ENCODE peak calls at places on chromosomes 13 and 19, in five cellular contexts. Y is lower leg skin, A is GM20000, M is ovary, F is Peyer's patch. R is an unnamed sample.

GRCh38 chr13:78679329-78679728 is 20.4 kb upstream of the OBI1 start:
- DNase-seq in A (no peak), F (no peak), Y (no peak), M (no peak), R (no peak)

GRCh38 chr19:41431426-41432386 is 4.5 kb upstream of the B3GNT8 start:
- DNase-seq in M (no peak), Y (no peak), F (no peak), A (no peak), R (peak)

GRCh38 chr19:34276614-34277013 is 22.3 kb downstream of the GARRE1 start:
- DNase-seq in F (no peak), M (no peak), Y (no peak), A (no peak), R (no peak)

GRCh38 chr13:112066624-112067004 is 335 bp upstream of the SOX1 start:
- DNase-seq in A (no peak), M (no peak), F (no peak), Y (peak), R (no peak)

GRCh38 chr19:49896863-49897621 is at the start of gene IL4I1:
- DNase-seq in F (peak), A (peak), M (no peak), Y (no peak), R (no peak)

GRCh38 chr13:19910336-19911072 is 47.1 kb upstream of the ZMYM5 start:
- DNase-seq in A (no peak), F (no peak), Y (no peak), M (no peak), R (peak)

GRCh38 chr13:94712812-94713555 is 639 bp upstream of the SOX21 start:
- DNase-seq in F (no peak), A (peak), Y (no peak), M (no peak), R (no peak)

GRCh38 chr13:47521895-47522487 is 479.1 kb downstream of the SUCLA2 start:
- DNase-seq in M (no peak), A (no peak), Y (no peak), F (no peak), R (no peak)

GRCh38 chr13:58855283-58855682 is 1223.7 kb downstream of the PCDH17 start:
- DNase-seq in F (no peak), A (no peak), Y (no peak), M (no peak), R (no peak)

GRCh38 chr19:47323872-47324271 is 8.1 kb upstream of the C5AR2 start:
- DNase-seq in Y (no peak), A (no peak), M (no peak), F (no peak), R (no peak)

GRCh38 chr19:49271080-49271753 is 53.8 kb downstream of the SLC6A16 start:
- DNase-seq in A (no peak), M (no peak), Y (no peak), F (no peak), R (no peak)

GRCh38 chr19:7456964-7457541 is 31.8 kb downstream of the PEX11G start:
- DNase-seq in A (no peak), Y (no peak), M (no peak), F (no peak), R (no peak)

GRCh38 chr19:49338023-49338677 is 2.9 kb downstream of the CD37 start:
- DNase-seq in F (peak), M (peak), Y (no peak), A (peak), R (no peak)

GRCh38 chr13:110616103-110617101 is 1.1 kb downstream of the NAXD start:
- DNase-seq in A (peak), F (peak), M (peak), Y (peak), R (peak)
- TF ChIP-seq CTCF in A (peak), F (no peak), M (no peak), Y (no peak), R (no peak)

GRCh38 chr13:26653842-26654241 is 96.4 kb downstream of the WASF3 start:
- DNase-seq in Y (no peak), F (no peak), M (no peak), A (no peak), R (no peak)

GRCh38 chr13:26658491-26658890 is 101.0 kb downstream of the WASF3 start:
- DNase-seq in Y (no peak), M (no peak), F (no peak), A (no peak), R (no peak)

GRCh38 chr13:26660185-26660584 is 100.4 kb downstream of the GPR12 start:
- DNase-seq in Y (no peak), F (no peak), M (no peak), A (no peak), R (no peak)

GRCh38 chr13:26658972-26659371 is 101.5 kb downstream of the WASF3 start:
- DNase-seq in Y (no peak), A (no peak), F (no peak), M (no peak), R (no peak)

GRCh38 chr13:26656919-26657318 is 99.4 kb downstream of the WASF3 start:
- DNase-seq in M (peak), F (no peak), Y (no peak), A (no peak), R (peak)
- TF ChIP-seq CTCF in M (peak), F (no peak), Y (no peak), A (no peak), R (peak)

GRCh38 chr13:98315902-98316301 is 138.8 kb upstream of the RNF113B start:
- DNase-seq in A (no peak), F (no peak), M (no peak), Y (no peak), R (no peak)

GRCh38 chr13:98317573-98318171 is 140.6 kb upstream of the RNF113B start:
- DNase-seq in M (no peak), F (no peak), Y (no peak), A (no peak), R (no peak)

GRCh38 chr13:98313023-98313937 is 136.2 kb upstream of the RNF113B start:
- DNase-seq in M (no peak), Y (no peak), F (no peak), A (no peak), R (no peak)

GRCh38 chr13:98313938-98314292 is 136.8 kb upstream of the RNF113B start:
- DNase-seq in F (no peak), M (no peak), Y (no peak), A (no peak), R (no peak)

GRCh38 chr13:98315466-98315865 is 138.4 kb upstream of the RNF113B start:
- DNase-seq in A (no peak), Y (no peak), F (no peak), M (no peak), R (no peak)
- TF ChIP-seq CTCF in A (no peak), Y (no peak), F (no peak), M (no peak), R (no peak)

GRCh38 chr19:10230904-10231623 is at the start of gene S1PR2:
- DNase-seq in A (peak), F (peak), M (peak), Y (peak), R (peak)
- TF ChIP-seq CTCF in A (no peak), F (no peak), M (no peak), Y (no peak), R (no peak)

GRCh38 chr19:51294211-51294976 is 17.1 kb upstream of the IGLON5 start:
- DNase-seq in F (no peak), M (no peak), Y (no peak), A (no peak), R (no peak)

GRCh38 chr19:51295382-51296126 is 15.9 kb upstream of the IGLON5 start:
- DNase-seq in F (no peak), A (no peak), M (no peak), Y (no peak), R (no peak)

GRCh38 chr19:51294977-51295375 is 16.5 kb upstream of the IGLON5 start:
- DNase-seq in Y (no peak), M (no peak), F (no peak), A (no peak), R (no peak)

GRCh38 chr19:51297406-51297805 is 14.0 kb upstream of the IGLON5 start:
- DNase-seq in Y (no peak), F (no peak), A (no peak), M (no peak), R (no peak)

GRCh38 chr19:51296331-51297093 is 14.9 kb upstream of the IGLON5 start:
- DNase-seq in Y (no peak), A (no peak), M (no peak), F (no peak), R (no peak)
- TF ChIP-seq CTCF in Y (no peak), A (no peak), M (no peak), F (no peak), R (no peak)

GRCh38 chr13:28475916-28476725 is 18.8 kb downstream of the FLT1 start:
- DNase-seq in F (no peak), M (no peak), Y (no peak), A (no peak), R (peak)
- TF ChIP-seq CTCF in F (no peak), M (no peak), Y (no peak), A (no peak), R (no peak)

DNA sequence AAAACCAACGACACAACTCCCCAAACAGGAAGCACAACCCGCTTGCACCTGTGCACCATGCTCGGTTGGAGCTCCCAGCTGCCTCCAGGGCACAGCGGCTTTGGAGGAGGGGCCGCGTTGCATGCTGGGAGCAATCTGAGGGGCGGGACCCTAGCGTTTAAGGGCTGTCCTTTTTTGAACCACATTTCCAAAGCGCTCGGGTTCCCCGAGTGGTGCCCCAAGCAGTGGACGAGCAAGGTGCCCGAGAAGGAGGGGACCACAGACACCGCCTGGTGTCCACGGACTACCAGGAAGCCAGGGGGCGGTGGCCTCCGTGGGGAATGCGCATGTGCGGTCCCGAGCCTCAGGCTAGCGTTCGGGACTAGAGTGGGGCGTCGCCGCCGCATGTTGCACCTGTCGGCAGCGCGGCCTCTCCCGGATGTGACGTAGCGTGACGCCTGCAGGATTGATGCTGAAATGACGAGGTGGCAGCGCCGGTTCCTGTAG is 11.9 kb upstream of the ZNF57 start:
- DNase-seq in F (peak), A (no peak), M (no peak), Y (no peak), R (no peak)
- TF ChIP-seq CTCF in F (no peak), A (no peak), M (no peak), Y (no peak), R (no peak)